ENCODE peak calls at places on chromosomes 2 and 18, in six cellular contexts. T is mesendoderm, W is IMR-90, R is H1, V is mesenchymal stem cell, F is trophoblast cell. H is an unnamed sample.

GRCh38 chr2:35522434-35522833 is 833.1 kb upstream of the CRIM1 start:
- DNase-seq in W (no peak), R (no peak), V (no peak), F (no peak), T (peak), H (no peak)

GRCh38 chr2:24206242-24206641 is 31.4 kb downstream of the FAM228A start:
- DNase-seq in W (no peak), R (no peak), F (no peak), T (no peak), V (no peak), H (no peak)

GRCh38 chr2:159101755-159102489 is 133.5 kb downstream of the TANC1 start:
- DNase-seq in F (no peak), V (no peak), T (no peak), R (peak), W (no peak), H (no peak)

GRCh38 chr18:13831864-13832508 is 8.0 kb downstream of the MC5R start:
- DNase-seq in W (no peak), R (no peak), T (peak), V (no peak), F (no peak), H (peak)

GRCh38 chr2:134917219-134917957 is 1.2 kb upstream of the CCNT2 start:
- DNase-seq in T (no peak), F (no peak), V (no peak), W (no peak), R (no peak), H (peak)

GRCh38 chr18:23225518-23225917 is 90.2 kb downstream of the CABLES1 start:
- DNase-seq in R (no peak), V (peak), W (peak), F (no peak), T (no peak), H (no peak)

GRCh38 chr18:12098389-12098788 is 4.7 kb downstream of the ANKRD62 start:
- DNase-seq in W (no peak), F (no peak), T (no peak), V (no peak), R (no peak), H (no peak)

GRCh38 chr2:134461511-134461910 is 207.6 kb downstream of the MGAT5 start:
- DNase-seq in V (peak), F (no peak), R (no peak), T (no peak), W (peak), H (no peak)

GRCh38 chr2:74334931-74335333 is 8.3 kb downstream of the SLC4A5 start:
- DNase-seq in V (peak), W (peak), T (peak), F (peak), R (peak), H (peak)

GRCh38 chr2:5991305-5991968 is 299.3 kb downstream of the SOX11 start:
- DNase-seq in T (peak), W (peak), V (no peak), R (no peak), F (peak), H (no peak)

GRCh38 chr18:34866739-34867138 is 156.6 kb downstream of the DTNA start:
- DNase-seq in W (peak), V (peak), R (no peak), T (peak), F (no peak), H (no peak)

GRCh38 chr18:23422751-23423418 is 30.2 kb upstream of the RIOK3 start:
- DNase-seq in W (peak), F (peak), R (peak), T (no peak), V (peak), H (no peak)

GRCh38 chr2:12326449-12327190 is 390.1 kb upstream of the TRIB2 start:
- DNase-seq in R (peak), W (no peak), T (peak), V (no peak), F (peak), H (no peak)

GRCh38 chr18:46542545-46542944 is 114.5 kb downstream of the LOXHD1 start:
- DNase-seq in V (no peak), R (no peak), T (peak), F (no peak), W (no peak), H (peak)

GRCh38 chr2:149658553-149658952 is 71.0 kb upstream of the MMADHC start:
- DNase-seq in V (no peak), T (no peak), F (no peak), R (no peak), W (no peak), H (no peak)

GRCh38 chr2:99476629-99477028 is 13.2 kb downstream of the REV1 start:
- DNase-seq in W (no peak), F (no peak), R (no peak), T (no peak), V (no peak), H (no peak)
- H2AK5ac ChIP-seq in W (no peak), F (no peak), R (peak), T (no peak), V (no peak), H (no peak)

GRCh38 chr2:109313343-109313742 is 184.3 kb downstream of the SH3RF3 start:
- DNase-seq in V (no peak), T (no peak), W (no peak), R (no peak), F (no peak), H (no peak)

GRCh38 chr2:109318150-109318948 is 189.3 kb downstream of the SH3RF3 start:
- DNase-seq in V (peak), R (no peak), W (peak), T (no peak), F (peak), H (peak)

GRCh38 chr2:109318949-109319342 is 189.9 kb downstream of the SH3RF3 start:
- DNase-seq in W (no peak), F (no peak), V (no peak), T (no peak), R (no peak), H (no peak)

GRCh38 chr2:109317471-109318090 is 188.6 kb downstream of the SH3RF3 start:
- DNase-seq in T (no peak), W (peak), F (no peak), V (peak), R (no peak), H (no peak)

GRCh38 chr2:109316091-109316490 is 187.1 kb downstream of the SH3RF3 start:
- DNase-seq in V (no peak), F (no peak), T (no peak), R (no peak), W (no peak), H (no peak)
- H3K4me2 ChIP-seq in V (no peak), F (no peak), T (no peak), R (no peak), W (no peak), H (no peak)

GRCh38 chr2:1739961-1740713 is 4.2 kb downstream of the PXDN start:
- DNase-seq in F (no peak), T (no peak), W (peak), V (peak), R (peak), H (no peak)
- H3K4me3 ChIP-seq in F (no peak), T (no peak), W (no peak), V (no peak), R (no peak), H (no peak)

GRCh38 chr2:235583144-235583543 is 89.3 kb downstream of the AGAP1 start:
- DNase-seq in F (no peak), R (no peak), W (no peak), V (no peak), T (no peak), H (no peak)

GRCh38 chr2:235582081-235582686 is 88.3 kb downstream of the AGAP1 start:
- DNase-seq in W (no peak), F (no peak), T (no peak), R (no peak), V (no peak), H (no peak)

GRCh38 chr2:235587202-235587601 is 93.4 kb downstream of the AGAP1 start:
- DNase-seq in R (no peak), V (no peak), W (no peak), F (no peak), T (no peak), H (no peak)

GRCh38 chr2:235580401-235581157 is 86.7 kb downstream of the AGAP1 start:
- DNase-seq in F (no peak), T (no peak), R (no peak), W (no peak), V (no peak), H (no peak)

GRCh38 chr2:235584269-235585007 is 90.6 kb downstream of the AGAP1 start:
- DNase-seq in V (no peak), F (no peak), T (no peak), R (no peak), W (no peak), H (no peak)
- H2AK5ac ChIP-seq in V (no peak), F (no peak), T (no peak), R (peak), W (no peak), H (no peak)

DNA sequence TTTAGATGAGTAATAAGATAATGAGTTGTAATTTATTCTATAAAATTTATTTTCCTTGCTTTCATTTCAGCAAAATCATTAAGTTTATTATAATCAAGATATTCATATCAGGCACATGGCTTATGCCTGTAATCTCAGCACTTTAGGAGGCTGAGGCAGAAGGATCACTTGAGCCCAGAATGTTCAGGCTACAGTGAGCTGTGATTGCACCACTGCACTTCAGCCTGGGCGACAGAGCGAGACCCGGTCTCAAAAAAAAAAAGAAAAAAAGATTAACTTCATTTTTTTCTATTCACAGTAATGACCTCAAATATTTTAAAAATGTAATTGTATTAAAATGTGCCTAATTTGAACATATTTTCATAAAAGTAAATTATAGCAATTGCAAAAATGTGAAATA is 67.9 kb downstream of the ACYP2 start:
- DNase-seq in R (no peak), T (no peak), F (no peak), V (no peak), W (no peak), H (no peak)
- H3K4me2 ChIP-seq in R (no peak), T (no peak), F (no peak), V (no peak), W (no peak), H (no peak)

DNA sequence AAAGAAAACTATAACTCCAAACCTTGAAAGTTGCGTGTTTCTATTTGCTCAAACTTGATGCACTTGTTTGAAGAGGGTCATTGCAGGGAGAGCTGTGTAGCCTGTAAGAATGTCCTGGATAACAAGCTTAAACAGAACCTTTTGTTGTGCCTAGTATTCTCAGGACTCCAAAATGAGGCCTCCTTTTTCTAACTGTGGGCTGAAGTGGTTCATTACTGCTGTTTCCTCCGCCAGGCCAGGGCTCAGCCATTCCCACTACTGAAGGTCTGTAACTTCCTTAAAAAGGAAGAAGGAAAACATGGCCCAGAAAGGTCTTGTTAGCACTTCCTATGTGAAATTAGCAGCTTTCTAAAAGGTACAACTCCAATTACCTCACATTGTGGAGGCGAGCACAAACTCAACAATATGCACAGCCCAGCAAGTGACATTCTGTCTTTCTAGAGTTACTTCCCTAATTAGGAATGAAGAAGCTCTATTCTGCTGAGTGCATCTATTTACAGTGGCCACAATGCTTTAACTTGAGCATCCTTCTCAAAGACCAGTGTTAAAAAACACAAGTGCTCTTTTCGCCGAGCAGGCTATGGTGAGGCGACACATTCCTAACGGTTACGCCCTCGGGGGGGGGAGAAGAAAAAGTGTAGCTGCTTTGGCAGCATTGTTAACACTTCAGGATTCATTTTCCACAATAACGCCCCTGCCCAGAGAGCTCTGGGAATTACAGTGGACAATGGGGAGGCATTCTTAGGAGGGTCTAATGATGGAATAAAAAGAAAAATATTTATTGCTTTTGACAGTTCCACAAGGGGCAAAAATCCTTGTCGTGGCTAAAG is 136.9 kb upstream of the SIX3 start:
- DNase-seq in F (no peak), R (no peak), T (peak), W (no peak), V (no peak), H (peak)
- H3K4me3 ChIP-seq in F (no peak), R (peak), T (no peak), W (no peak), V (no peak), H (no peak)

H was measured in neuronal stem cell.